ENCODE peak calls at places on chromosomes 12 and 14, in six cellular contexts. One of them, this sample, is unnamed.

GRCh38 chr14:46034305-46034704 is 617.3 kb downstream of the RPL10L start:
- DNase-seq in activated naive CD8-positive, alpha-beta T cell treated with anti-CD3 and anti-CD28 coated beads for 36 hours: no peak
- DNase-seq in activated T-helper 1 cell treated with anti-CD3 and anti-CD28 coated beads, Interleukin-2, amount 50 U/mL, for 16 hours: no peak
- DNase-seq in Calu3: no peak
- DNase-seq in HFF-Myc: no peak
- DNase-seq in NCI-H345: no peak
- DNase-seq in this sample: no peak

GRCh38 chr12:91210144-91210543 is 27.5 kb upstream of the DCN start:
- DNase-seq in activated naive CD8-positive, alpha-beta T cell treated with anti-CD3 and anti-CD28 coated beads for 36 hours: no peak
- DNase-seq in activated T-helper 1 cell treated with anti-CD3 and anti-CD28 coated beads, Interleukin-2, amount 50 U/mL, for 16 hours: no peak
- DNase-seq in Calu3: no peak
- DNase-seq in HFF-Myc: no peak
- DNase-seq in NCI-H345: no peak
- DNase-seq in this sample: no peak

GRCh38 chr12:7857916-7858315 is 14.8 kb downstream of the SLC2A14 start:
- DNase-seq in activated naive CD8-positive, alpha-beta T cell treated with anti-CD3 and anti-CD28 coated beads for 36 hours: no peak
- DNase-seq in activated T-helper 1 cell treated with anti-CD3 and anti-CD28 coated beads, Interleukin-2, amount 50 U/mL, for 16 hours: no peak
- DNase-seq in Calu3: no peak
- DNase-seq in HFF-Myc: no peak
- DNase-seq in NCI-H345: no peak
- DNase-seq in this sample: no peak

GRCh38 chr12:49825360-49825970 is 2.7 kb downstream of the NCKAP5L start:
- DNase-seq in activated naive CD8-positive, alpha-beta T cell treated with anti-CD3 and anti-CD28 coated beads for 36 hours: no peak
- DNase-seq in activated T-helper 1 cell treated with anti-CD3 and anti-CD28 coated beads, Interleukin-2, amount 50 U/mL, for 16 hours: no peak
- DNase-seq in Calu3: no peak
- DNase-seq in HFF-Myc: no peak
- DNase-seq in NCI-H345: no peak
- DNase-seq in this sample: no peak

GRCh38 chr12:40515041-40515825 is 177.0 kb upstream of the CNTN1 start:
- DNase-seq in activated naive CD8-positive, alpha-beta T cell treated with anti-CD3 and anti-CD28 coated beads for 36 hours: no peak
- DNase-seq in activated T-helper 1 cell treated with anti-CD3 and anti-CD28 coated beads, Interleukin-2, amount 50 U/mL, for 16 hours: no peak
- DNase-seq in Calu3: no peak
- DNase-seq in HFF-Myc: no peak
- DNase-seq in NCI-H345: no peak
- DNase-seq in this sample: no peak

GRCh38 chr14:32560213-32560857 is 231.2 kb downstream of the AKAP6 start:
- DNase-seq in activated naive CD8-positive, alpha-beta T cell treated with anti-CD3 and anti-CD28 coated beads for 36 hours: peak; percentile 2
- DNase-seq in activated T-helper 1 cell treated with anti-CD3 and anti-CD28 coated beads, Interleukin-2, amount 50 U/mL, for 16 hours: no peak
- DNase-seq in Calu3: peak; percentile 64
- DNase-seq in HFF-Myc: peak; percentile 82
- DNase-seq in NCI-H345: peak; percentile 76
- DNase-seq in this sample: peak; percentile 78

GRCh38 chr12:12719496-12719895 is 2.3 kb downstream of the CDKN1B start:
- DNase-seq in activated naive CD8-positive, alpha-beta T cell treated with anti-CD3 and anti-CD28 coated beads for 36 hours: no peak
- DNase-seq in activated T-helper 1 cell treated with anti-CD3 and anti-CD28 coated beads, Interleukin-2, amount 50 U/mL, for 16 hours: no peak
- DNase-seq in Calu3: no peak
- DNase-seq in HFF-Myc: no peak
- DNase-seq in NCI-H345: peak; percentile 14
- DNase-seq in this sample: no peak

GRCh38 chr12:54475542-54475941 is 2.1 kb upstream of the GTSF1 start:
- DNase-seq in activated naive CD8-positive, alpha-beta T cell treated with anti-CD3 and anti-CD28 coated beads for 36 hours: no peak
- DNase-seq in activated T-helper 1 cell treated with anti-CD3 and anti-CD28 coated beads, Interleukin-2, amount 50 U/mL, for 16 hours: no peak
- DNase-seq in Calu3: no peak
- DNase-seq in HFF-Myc: no peak
- DNase-seq in NCI-H345: no peak
- DNase-seq in this sample: no peak

GRCh38 chr14:82422186-82422585 is 888.5 kb upstream of the SEL1L start:
- DNase-seq in activated naive CD8-positive, alpha-beta T cell treated with anti-CD3 and anti-CD28 coated beads for 36 hours: no peak
- DNase-seq in activated T-helper 1 cell treated with anti-CD3 and anti-CD28 coated beads, Interleukin-2, amount 50 U/mL, for 16 hours: no peak
- DNase-seq in Calu3: no peak
- DNase-seq in HFF-Myc: no peak
- DNase-seq in NCI-H345: peak; percentile 92
- DNase-seq in this sample: no peak

GRCh38 chr14:38255673-38256357 is at the start of gene CLEC14A:
- DNase-seq in activated naive CD8-positive, alpha-beta T cell treated with anti-CD3 and anti-CD28 coated beads for 36 hours: peak; percentile 1
- DNase-seq in activated T-helper 1 cell treated with anti-CD3 and anti-CD28 coated beads, Interleukin-2, amount 50 U/mL, for 16 hours: no peak
- DNase-seq in Calu3: no peak
- DNase-seq in HFF-Myc: no peak
- DNase-seq in NCI-H345: no peak
- DNase-seq in this sample: no peak

GRCh38 chr12:100733817-100734593 is 60.6 kb upstream of the ANO4 start:
- DNase-seq in activated naive CD8-positive, alpha-beta T cell treated with anti-CD3 and anti-CD28 coated beads for 36 hours: no peak
- DNase-seq in activated T-helper 1 cell treated with anti-CD3 and anti-CD28 coated beads, Interleukin-2, amount 50 U/mL, for 16 hours: no peak
- DNase-seq in Calu3: peak; percentile 25
- DNase-seq in HFF-Myc: no peak
- DNase-seq in NCI-H345: peak; percentile 50
- DNase-seq in this sample: peak; percentile 52

GRCh38 chr12:66960704-66961690 is 282.1 kb upstream of the GRIP1 start:
- DNase-seq in activated naive CD8-positive, alpha-beta T cell treated with anti-CD3 and anti-CD28 coated beads for 36 hours: no peak
- DNase-seq in activated T-helper 1 cell treated with anti-CD3 and anti-CD28 coated beads, Interleukin-2, amount 50 U/mL, for 16 hours: no peak
- DNase-seq in Calu3: no peak
- DNase-seq in HFF-Myc: no peak
- DNase-seq in NCI-H345: no peak
- DNase-seq in this sample: no peak

GRCh38 chr12:117494833-117495714 is 133.6 kb upstream of the NOS1 start:
- DNase-seq in activated naive CD8-positive, alpha-beta T cell treated with anti-CD3 and anti-CD28 coated beads for 36 hours: no peak
- DNase-seq in activated T-helper 1 cell treated with anti-CD3 and anti-CD28 coated beads, Interleukin-2, amount 50 U/mL, for 16 hours: no peak
- DNase-seq in Calu3: no peak
- DNase-seq in HFF-Myc: no peak
- DNase-seq in NCI-H345: peak; percentile 73
- DNase-seq in this sample: peak; percentile 94

GRCh38 chr14:85257287-85257686 is 272.7 kb upstream of the FLRT2 start:
- DNase-seq in activated naive CD8-positive, alpha-beta T cell treated with anti-CD3 and anti-CD28 coated beads for 36 hours: no peak
- DNase-seq in activated T-helper 1 cell treated with anti-CD3 and anti-CD28 coated beads, Interleukin-2, amount 50 U/mL, for 16 hours: no peak
- DNase-seq in Calu3: no peak
- DNase-seq in HFF-Myc: no peak
- DNase-seq in NCI-H345: no peak
- DNase-seq in this sample: no peak

GRCh38 chr14:61387076-61387475 is 65.7 kb downstream of the PRKCH start:
- DNase-seq in activated naive CD8-positive, alpha-beta T cell treated with anti-CD3 and anti-CD28 coated beads for 36 hours: no peak
- DNase-seq in activated T-helper 1 cell treated with anti-CD3 and anti-CD28 coated beads, Interleukin-2, amount 50 U/mL, for 16 hours: no peak
- DNase-seq in Calu3: no peak
- DNase-seq in HFF-Myc: no peak
- DNase-seq in NCI-H345: no peak
- DNase-seq in this sample: no peak

GRCh38 chr12:29499235-29499634 is 1.7 kb upstream of the OVCH1 start:
- DNase-seq in activated naive CD8-positive, alpha-beta T cell treated with anti-CD3 and anti-CD28 coated beads for 36 hours: no peak
- DNase-seq in activated T-helper 1 cell treated with anti-CD3 and anti-CD28 coated beads, Interleukin-2, amount 50 U/mL, for 16 hours: no peak
- DNase-seq in Calu3: no peak
- DNase-seq in HFF-Myc: no peak
- DNase-seq in NCI-H345: no peak
- DNase-seq in this sample: no peak

GRCh38 chr14:101737414-101738367 is 23.8 kb upstream of the PPP2R5C start:
- DNase-seq in activated naive CD8-positive, alpha-beta T cell treated with anti-CD3 and anti-CD28 coated beads for 36 hours: peak; percentile 24
- DNase-seq in activated T-helper 1 cell treated with anti-CD3 and anti-CD28 coated beads, Interleukin-2, amount 50 U/mL, for 16 hours: no peak
- DNase-seq in Calu3: no peak
- DNase-seq in HFF-Myc: no peak
- DNase-seq in NCI-H345: no peak
- DNase-seq in this sample: no peak

GRCh38 chr12:53489242-53489915 is 9.9 kb downstream of the MAP3K12 start:
- DNase-seq in activated naive CD8-positive, alpha-beta T cell treated with anti-CD3 and anti-CD28 coated beads for 36 hours: no peak
- DNase-seq in activated T-helper 1 cell treated with anti-CD3 and anti-CD28 coated beads, Interleukin-2, amount 50 U/mL, for 16 hours: no peak
- DNase-seq in Calu3: no peak
- DNase-seq in HFF-Myc: no peak
- DNase-seq in NCI-H345: no peak
- DNase-seq in this sample: no peak

GRCh38 chr12:56007892-56008471 is 10.9 kb downstream of the SUOX start:
- DNase-seq in activated naive CD8-positive, alpha-beta T cell treated with anti-CD3 and anti-CD28 coated beads for 36 hours: no peak
- DNase-seq in activated T-helper 1 cell treated with anti-CD3 and anti-CD28 coated beads, Interleukin-2, amount 50 U/mL, for 16 hours: no peak
- DNase-seq in Calu3: no peak
- DNase-seq in HFF-Myc: no peak
- DNase-seq in NCI-H345: no peak
- DNase-seq in this sample: peak; percentile 43

GRCh38 chr12:7666595-7666994 is 887 bp upstream of the APOBEC1 start:
- DNase-seq in activated naive CD8-positive, alpha-beta T cell treated with anti-CD3 and anti-CD28 coated beads for 36 hours: no peak
- DNase-seq in activated T-helper 1 cell treated with anti-CD3 and anti-CD28 coated beads, Interleukin-2, amount 50 U/mL, for 16 hours: no peak
- DNase-seq in Calu3: no peak
- DNase-seq in HFF-Myc: no peak
- DNase-seq in NCI-H345: no peak
- DNase-seq in this sample: no peak